ENCODE peak calls at places on chromosomes 6 and 20, in seven cellular contexts. I is heart left ventricle; Z is cardiac fibroblast; C is breast epithelium; L is H1; X is activated CD8-positive, alpha-beta T cell treated with anti-CD3 and anti-CD28 coated beads for 36 hours; W is WERI-Rb-1. U is an unnamed sample.

GRCh38 chr20:63394069-63394468 is 32.9 kb upstream of the CHRNA4 start:
- DNase-seq in L (no peak), W (no peak), I (no peak), Z (peak), C (no peak), X (no peak), U (no peak)

GRCh38 chr20:6006603-6006949 is 47.3 kb downstream of the LRRN4 start:
- DNase-seq in Z (no peak), L (no peak), I (no peak), W (no peak), C (no peak), X (peak), U (no peak)

GRCh38 chr6:76574746-76575145 is 502.3 kb upstream of the IMPG1 start:
- DNase-seq in X (no peak), W (no peak), Z (no peak), L (no peak), C (no peak), I (no peak), U (no peak)

GRCh38 chr20:9514461-9515210 is at the start of gene LAMP5:
- DNase-seq in L (peak), I (no peak), C (no peak), W (peak), Z (no peak), X (peak), U (no peak)

GRCh38 chr20:42975974-42976373 is 213.7 kb downstream of the PTPRT start:
- DNase-seq in L (no peak), X (no peak), Z (no peak), I (no peak), W (no peak), C (no peak), U (no peak)

GRCh38 chr6:82006027-82006738 is 241.4 kb downstream of the IBTK start:
- DNase-seq in L (peak), W (peak), C (no peak), I (no peak), X (peak), Z (peak), U (no peak)

GRCh38 chr6:11392778-11393507 is 144.6 kb upstream of the TMEM170B start:
- DNase-seq in Z (peak), L (no peak), W (no peak), I (peak), C (no peak), X (no peak), U (no peak)

GRCh38 chr6:152161501-152161900 is 354.0 kb downstream of the ESR1 start:
- DNase-seq in C (no peak), L (no peak), W (no peak), I (no peak), Z (peak), X (no peak), U (no peak)

GRCh38 chr6:145468534-145468933 is 266.8 kb downstream of the EPM2A start:
- DNase-seq in C (no peak), X (no peak), L (no peak), I (no peak), W (no peak), Z (no peak), U (no peak)

DNA sequence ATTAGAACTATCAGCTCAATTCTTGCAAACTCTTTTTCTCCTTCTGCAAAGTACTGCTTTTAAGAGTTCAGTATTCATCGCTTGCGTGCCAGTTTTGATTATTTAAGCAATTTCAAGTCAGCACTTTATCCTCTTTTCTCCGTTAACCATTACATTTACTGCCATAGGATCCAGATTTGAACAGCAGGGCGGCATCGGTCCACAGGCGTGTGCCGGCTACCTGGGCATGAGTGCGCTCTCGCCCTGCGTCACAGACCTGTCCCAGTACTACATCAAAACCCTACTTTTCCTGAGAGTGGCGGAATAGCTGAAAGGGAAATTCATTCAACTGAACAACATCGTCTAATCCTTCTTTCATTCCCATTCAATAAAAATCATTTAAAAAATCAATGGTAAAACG is 53.4 kb downstream of the MYLK4 start:
- DNase-seq in X (no peak), C (no peak), L (no peak), W (no peak), I (no peak), Z (no peak), U (no peak)
- TF ChIP-seq CTCF in X (no peak), C (no peak), L (peak), W (no peak), I (no peak), Z (no peak), U (no peak)

DNA sequence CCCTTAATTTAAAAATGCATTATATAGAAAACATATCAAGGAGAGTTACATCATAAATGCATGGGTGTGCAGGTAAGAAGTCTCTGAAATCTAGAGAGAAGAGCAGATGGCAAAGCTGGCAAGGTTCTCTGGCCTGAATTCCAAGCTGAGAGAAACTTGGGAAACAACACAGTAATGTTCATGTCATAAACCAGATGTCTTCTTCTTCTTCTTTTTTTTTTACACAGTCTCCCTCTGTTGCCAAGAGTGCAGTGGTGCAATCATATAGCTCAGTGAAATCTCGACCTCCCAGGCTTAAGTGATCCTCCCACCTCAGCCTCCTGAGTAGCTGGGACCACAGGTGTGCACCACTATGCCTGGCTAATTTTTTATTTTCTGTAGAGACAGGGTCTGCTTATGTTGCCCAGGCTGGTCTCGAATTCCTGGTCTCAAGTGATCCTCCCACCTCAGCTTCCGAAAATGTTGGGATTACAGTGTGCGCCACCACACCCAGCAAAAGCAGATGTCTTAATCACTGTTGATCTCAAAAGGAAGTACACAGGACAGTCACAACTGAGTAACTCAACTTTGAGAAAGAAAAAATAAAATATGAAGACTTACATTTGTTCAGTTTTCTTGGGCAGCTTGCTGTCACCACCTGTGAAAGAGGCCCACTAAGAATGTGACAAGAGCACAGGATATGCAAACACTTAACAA is 77.3 kb downstream of the DNAAF9 start:
- DNase-seq in L (no peak), X (no peak), W (no peak), I (no peak), Z (peak), C (no peak), U (no peak)
- TF ChIP-seq CTCF in L (no peak), X (no peak), W (no peak), I (no peak), Z (no peak), C (no peak), U (no peak)

DNA sequence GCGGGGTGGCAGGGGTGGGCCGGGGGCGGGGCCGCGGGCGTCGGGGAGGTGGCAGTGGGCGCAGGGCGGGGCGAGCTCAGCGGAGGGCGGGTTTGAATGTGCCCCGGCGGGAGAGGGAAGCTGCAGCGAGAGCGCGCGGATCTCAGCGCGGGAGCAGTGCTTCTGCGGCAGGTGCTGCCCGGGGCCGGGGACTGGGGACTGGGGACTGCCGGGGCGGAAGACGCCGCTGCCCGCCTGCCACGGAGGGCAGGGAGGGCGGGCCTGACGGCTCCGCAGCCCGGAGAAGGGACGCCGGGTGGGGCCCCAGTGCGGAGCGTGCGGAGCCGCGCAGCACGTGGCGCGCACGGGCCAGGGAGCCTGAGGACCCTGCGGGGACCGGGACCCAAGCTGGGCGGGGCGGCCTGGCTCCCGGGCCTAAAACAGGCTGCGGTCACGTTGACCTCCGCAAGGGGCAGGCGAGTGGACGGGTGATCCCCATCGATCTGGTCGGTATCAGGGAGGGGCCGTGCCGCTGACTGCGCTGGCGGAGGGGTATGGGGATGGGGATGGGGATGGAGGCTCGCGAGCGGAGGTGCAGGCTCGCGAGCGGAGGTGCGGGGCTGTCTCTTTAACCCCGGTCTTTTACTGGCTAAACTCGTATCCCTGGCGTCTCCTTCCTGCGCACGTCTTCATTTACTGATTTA is at the start of gene SLC29A1:
- DNase-seq in L (peak), W (peak), Z (peak), I (peak), X (peak), C (peak), U (peak)
- TF ChIP-seq CTCF in L (no peak), W (peak), Z (no peak), I (peak), X (no peak), C (peak), U (no peak)

DNA sequence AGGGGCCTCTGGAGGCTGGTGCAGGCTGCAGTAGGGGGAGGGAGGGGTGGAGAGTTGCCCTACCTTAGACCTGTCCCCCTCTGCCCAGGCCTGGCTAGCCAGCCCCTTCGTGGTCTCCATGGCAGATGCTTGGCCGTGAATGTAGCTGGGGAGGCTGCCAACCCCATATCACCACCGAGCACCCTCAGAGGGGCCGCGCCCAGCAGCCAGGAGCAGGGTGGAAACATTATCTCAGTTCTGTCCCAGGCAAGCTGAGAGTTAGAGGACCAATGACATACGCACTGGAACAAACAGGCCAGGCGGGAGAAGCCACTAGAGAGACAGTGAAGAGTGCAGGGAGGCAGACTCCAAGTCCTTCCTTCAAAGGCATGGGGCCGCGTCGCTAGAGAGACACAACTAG is 66.5 kb downstream of the LRFN2 start:
- DNase-seq in L (no peak), I (peak), Z (no peak), X (no peak), C (no peak), W (no peak), U (no peak)
- TF ChIP-seq CTCF in L (no peak), I (no peak), Z (no peak), X (no peak), C (no peak), W (no peak), U (no peak)